ENCODE peak calls at places on chromosome 21, in eight cellular contexts. U is amniotic stem cell; C is astrocyte of the spinal cord; Z is activated CD8-positive, alpha-beta memory T cell treated with anti-CD3 and anti-CD28 coated beads, Interleukin-2, amount 50 U/mL, for 4 hours; O is NCI-H226; Q is stimulated activated CD4-positive, alpha-beta T cell treated with anti-CD3 and anti-CD28 coated beads, Interleukin-4, amount 100 ng/mL, for 48 hours; V is Caco-2; R is Karpas-422. E is an unnamed sample.

GRCh38 chr21:44428281-44428942 is 26.9 kb upstream of the LRRC3 start:
- DNase-seq in U (no peak), C (no peak), Z (peak; percentile 24), O (peak; percentile 63), Q (peak; percentile 59), V (peak; percentile 59), R (peak; percentile 83), E (peak; percentile 80)

GRCh38 chr21:21436012-21436545 is 437.9 kb downstream of the NCAM2 start:
- DNase-seq in U (no peak), C (peak; percentile 73), Z (no peak), O (no peak), Q (no peak), V (no peak), R (no peak), E (no peak)

GRCh38 chr21:44632067-44632466 is 5.1 kb upstream of the KRTAP10-10 start:
- DNase-seq in U (no peak), C (no peak), Z (no peak), O (no peak), Q (no peak), V (no peak), R (no peak), E (no peak)

GRCh38 chr21:43864313-43864805 is 664 bp upstream of the AGPAT3 start:
- DNase-seq in U (no peak), C (no peak), Z (peak; percentile 47), O (peak; percentile 32), Q (peak; percentile 36), V (peak; percentile 57), R (peak; percentile 65), E (peak; percentile 80)

GRCh38 chr21:17708541-17709265 is 96.0 kb upstream of the BTG3 start:
- DNase-seq in U (no peak), C (no peak), Z (no peak), O (no peak), Q (no peak), V (no peak), R (no peak), E (no peak)

GRCh38 chr21:35189077-35189863 is 140.2 kb upstream of the RUNX1 start:
- DNase-seq in U (peak; percentile 51), C (peak; percentile 88), Z (no peak), O (no peak), Q (no peak), V (no peak), R (peak; percentile 94), E (no peak)

GRCh38 chr21:38440746-38441145 is 57.5 kb downstream of the ERG start:
- DNase-seq in U (peak; percentile 61), C (peak; percentile 91), Z (no peak), O (peak; percentile 90), Q (no peak), V (no peak), R (no peak), E (no peak)

GRCh38 chr21:42550817-42551216 is 37.2 kb downstream of the SLC37A1 start:
- DNase-seq in U (no peak), C (no peak), Z (no peak), O (no peak), Q (no peak), V (peak; percentile 22), R (no peak), E (no peak)

GRCh38 chr21:28822882-28823335 is 169.8 kb downstream of the LTN1 start:
- DNase-seq in U (peak; percentile 21), C (no peak), Z (no peak), O (peak; percentile 7), Q (no peak), V (no peak), R (no peak), E (no peak)

GRCh38 chr21:30234050-30234449 is 18.2 kb upstream of the CLDN8 start:
- DNase-seq in U (no peak), C (no peak), Z (no peak), O (no peak), Q (no peak), V (no peak), R (no peak), E (no peak)

GRCh38 chr21:26125433-26126167 is 45.0 kb downstream of the APP start:
- DNase-seq in U (no peak), C (no peak), Z (no peak), O (no peak), Q (no peak), V (no peak), R (no peak), E (no peak)

GRCh38 chr21:38993561-38993960 is 187.8 kb downstream of the ETS2 start:
- DNase-seq in U (peak; percentile 58), C (peak; percentile 86), Z (no peak), O (peak; percentile 69), Q (no peak), V (no peak), R (no peak), E (no peak)

GRCh38 chr21:34691396-34692032 is 22.7 kb downstream of the CLIC6 start:
- DNase-seq in U (no peak), C (no peak), Z (no peak), O (no peak), Q (no peak), V (no peak), R (no peak), E (no peak)

GRCh38 chr21:14875704-14876364 is 189.0 kb downstream of the NRIP1 start:
- DNase-seq in U (no peak), C (no peak), Z (no peak), O (no peak), Q (no peak), V (no peak), R (no peak), E (no peak)

GRCh38 chr21:30713786-30714185 is 4.8 kb downstream of the KRTAP21-3 start:
- DNase-seq in U (no peak), C (peak; percentile 15), Z (no peak), O (no peak), Q (no peak), V (no peak), R (no peak), E (no peak)

GRCh38 chr21:44931137-44931500 is 8.7 kb upstream of the SLX9 start:
- DNase-seq in U (no peak), C (no peak), Z (no peak), O (no peak), Q (no peak), V (no peak), R (peak; percentile 98), E (peak; percentile 72)

GRCh38 chr21:43731476-43731875 is 12.5 kb downstream of the PDXK start:
- DNase-seq in U (no peak), C (no peak), Z (no peak), O (no peak), Q (no peak), V (no peak), R (no peak), E (no peak)

GRCh38 chr21:41425954-41426655 is at the start of gene MX1:
- DNase-seq in U (no peak), C (peak; percentile 7), Z (peak; percentile 85), O (peak; percentile 54), Q (peak; percentile 82), V (peak; percentile 71), R (peak; percentile 87), E (peak; percentile 95)

GRCh38 chr21:45549670-45550463 is 7.6 kb upstream of the SLC19A1 start:
- DNase-seq in U (no peak), C (no peak), Z (no peak), O (no peak), Q (no peak), V (no peak), R (no peak), E (peak; percentile 62)

GRCh38 chr21:45540601-45540970 is 1.7 kb downstream of the SLC19A1 start:
- DNase-seq in U (no peak), C (no peak), Z (no peak), O (no peak), Q (no peak), V (peak; percentile 15), R (no peak), E (no peak)

GRCh38 chr21:44551290-44552015 is at the start of gene KRTAP10-2:
- DNase-seq in U (no peak), C (no peak), Z (no peak), O (no peak), Q (no peak), V (no peak), R (no peak), E (peak; percentile 60)

GRCh38 chr21:44503901-44504399 is 36.0 kb downstream of the KRTAP10-1 start:
- DNase-seq in U (no peak), C (no peak), Z (no peak), O (no peak), Q (no peak), V (no peak), R (no peak), E (no peak)

GRCh38 chr21:15122241-15122640 is 57.4 kb upstream of the NRIP1 start:
- DNase-seq in U (no peak), C (peak; percentile 4), Z (no peak), O (no peak), Q (no peak), V (no peak), R (no peak), E (no peak)

GRCh38 chr21:45607021-45607921 is 36.3 kb upstream of the PCBP3 start:
- DNase-seq in U (no peak), C (peak; percentile 42), Z (no peak), O (no peak), Q (peak; percentile 32), V (peak; percentile 6), R (no peak), E (peak; percentile 82)

GRCh38 chr21:29235714-29236197 is 63.0 kb upstream of the BACH1 start:
- DNase-seq in U (no peak), C (no peak), Z (no peak), O (no peak), Q (no peak), V (no peak), R (no peak), E (no peak)